ENCODE peak calls at places on chromosomes 2 and 18, in eight cellular contexts. G, B, J, V, F, L, C and S are unnamed samples.

GRCh38 chr2:191012346-191012745 is 1.6 kb downstream of the STAT1 start:
- DNase-seq in G (no peak), B (no peak), J (no peak), V (no peak), F (no peak), L (no peak), C (no peak), S (no peak)

GRCh38 chr2:113915067-113915819 is 25.4 kb downstream of the ACTR3 start:
- DNase-seq in G (no peak), B (no peak), J (no peak), V (no peak), F (no peak), L (no peak), C (no peak), S (no peak)

GRCh38 chr2:84971799-84972790 is 1.1 kb downstream of the KCMF1 start:
- DNase-seq in G (peak; percentile 66), B (peak; percentile 66), J (peak; percentile 69), V (no peak), F (peak; percentile 52), L (no peak), C (peak; percentile 35), S (peak; percentile 67)

GRCh38 chr18:74249181-74249968 is 42.4 kb downstream of the CYB5A start:
- DNase-seq in G (no peak), B (peak; percentile 54), J (no peak), V (no peak), F (peak; percentile 68), L (no peak), C (no peak), S (peak; percentile 65)

GRCh38 chr2:232449964-232450363 is 6.0 kb upstream of the ALPI start:
- DNase-seq in G (no peak), B (no peak), J (no peak), V (no peak), F (no peak), L (no peak), C (no peak), S (no peak)

GRCh38 chr18:48337053-48337452 is 72.1 kb downstream of the ZBTB7C start:
- DNase-seq in G (no peak), B (no peak), J (no peak), V (no peak), F (no peak), L (no peak), C (peak; percentile 25), S (no peak)

GRCh38 chr2:12970861-12971260 is 254.1 kb downstream of the TRIB2 start:
- DNase-seq in G (no peak), B (no peak), J (no peak), V (no peak), F (no peak), L (no peak), C (no peak), S (no peak)

GRCh38 chr2:60884795-60885194 is 3.4 kb downstream of the REL start:
- DNase-seq in G (no peak), B (no peak), J (no peak), V (no peak), F (no peak), L (no peak), C (no peak), S (no peak)

GRCh38 chr2:224716201-224716600 is at the start of gene CCDC195:
- DNase-seq in G (no peak), B (no peak), J (no peak), V (no peak), F (no peak), L (no peak), C (no peak), S (no peak)

GRCh38 chr2:48508461-48509124 is 21.4 kb upstream of the STON1 start:
- DNase-seq in G (peak; percentile 9), B (peak; percentile 43), J (no peak), V (no peak), F (peak; percentile 39), L (no peak), C (no peak), S (no peak)

GRCh38 chr2:54373855-54374254 is 82.3 kb upstream of the SPTBN1 start:
- DNase-seq in G (no peak), B (no peak), J (no peak), V (no peak), F (no peak), L (no peak), C (no peak), S (no peak)

GRCh38 chr2:70328921-70329561 is 27.2 kb upstream of the FAM136A start:
- DNase-seq in G (peak; percentile 84), B (peak; percentile 72), J (no peak), V (peak; percentile 96), F (no peak), L (no peak), C (no peak), S (no peak)

GRCh38 chr2:45184606-45185005 is 175.4 kb upstream of the SIX2 start:
- DNase-seq in G (no peak), B (no peak), J (no peak), V (peak; percentile 28), F (no peak), L (no peak), C (no peak), S (no peak)

GRCh38 chr2:127078028-127078427 is 28.9 kb downstream of the BIN1 start:
- DNase-seq in G (no peak), B (peak; percentile 66), J (no peak), V (no peak), F (no peak), L (no peak), C (no peak), S (no peak)

GRCh38 chr2:225355788-225356187 is 43.7 kb upstream of the NYAP2 start:
- DNase-seq in G (no peak), B (no peak), J (no peak), V (no peak), F (no peak), L (no peak), C (no peak), S (no peak)

GRCh38 chr2:85277416-85278158 is 50.2 kb downstream of the TGOLN2 start:
- DNase-seq in G (no peak), B (peak; percentile 35), J (no peak), V (no peak), F (peak; percentile 71), L (no peak), C (peak; percentile 65), S (no peak)

GRCh38 chr2:5661362-5661761 is 30.8 kb upstream of the SOX11 start:
- DNase-seq in G (no peak), B (no peak), J (no peak), V (no peak), F (no peak), L (no peak), C (no peak), S (no peak)

GRCh38 chr2:226002438-226002837 is 602.9 kb downstream of the NYAP2 start:
- DNase-seq in G (no peak), B (peak; percentile 23), J (no peak), V (peak; percentile 46), F (no peak), L (no peak), C (peak; percentile 31), S (no peak)

GRCh38 chr2:45872211-45872610 is 220.7 kb downstream of the PRKCE start:
- DNase-seq in G (no peak), B (peak; percentile 77), J (no peak), V (no peak), F (no peak), L (no peak), C (no peak), S (no peak)

GRCh38 chr2:19070866-19071265 is 287.6 kb downstream of the OSR1 start:
- DNase-seq in G (no peak), B (no peak), J (no peak), V (no peak), F (no peak), L (no peak), C (no peak), S (no peak)

GRCh38 chr2:197229509-197230458 is 80.8 kb downstream of the ANKRD44 start:
- DNase-seq in G (no peak), B (no peak), J (no peak), V (no peak), F (no peak), L (no peak), C (no peak), S (no peak)
- H3K27ac ChIP-seq in G (no peak overlapping the region), B (no peak overlapping the region), J (no peak overlapping the region), V (no peak overlapping the region), F (no peak overlapping the region), L (no peak overlapping the region), C (no peak overlapping the region), S (no peak overlapping the region)

GRCh38 chr2:25877431-25878360 is 591 bp downstream of the ASXL2 start:
- DNase-seq in G (peak; percentile 47), B (peak; percentile 59), J (peak; percentile 67), V (peak; percentile 42), F (peak; percentile 35), L (no peak), C (peak; percentile 24), S (peak; percentile 80)
- TF ChIP-seq POLR2A in G (peak; percentile 19), B (no peak), J (peak; percentile 35), V (no peak), F (no peak), L (no peak), C (no peak), S (no peak)

DNA sequence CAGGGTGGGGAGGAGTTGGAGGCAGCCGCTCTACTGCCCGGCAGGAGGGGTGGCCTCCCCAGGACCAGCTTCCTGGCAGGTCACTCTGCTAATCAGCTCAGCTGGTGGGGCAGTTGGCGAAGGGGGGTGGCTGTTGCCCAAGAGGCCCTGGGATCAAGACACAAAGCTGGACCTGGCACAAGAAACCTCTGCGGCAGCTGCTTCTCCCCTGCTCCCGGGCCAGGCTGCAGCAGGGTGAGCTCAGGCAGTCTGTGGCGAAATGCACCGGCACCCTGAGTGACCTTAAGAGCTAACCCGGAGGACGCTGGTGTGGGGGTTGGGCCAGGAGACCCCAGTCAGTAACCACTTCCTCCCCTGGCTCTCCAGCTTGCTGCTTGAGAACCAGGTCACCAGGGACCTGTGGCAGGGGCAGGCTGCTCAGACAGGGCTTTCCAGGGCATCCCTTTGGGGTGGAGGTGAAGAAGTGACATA is 31.1 kb downstream of the TOGARAM2 start:
- DNase-seq in G (peak; percentile 9), B (peak; percentile 29), J (no peak), V (no peak), F (peak; percentile 48), L (no peak), C (peak; percentile 24), S (no peak)
- H3K27ac ChIP-seq in G (no peak overlapping the region), B (no peak overlapping the region), J (no peak overlapping the region), V (no peak overlapping the region), F (peak overlapping the region; percentile 37), L (peak overlapping the region; percentile 69), C (no peak overlapping the region), S (peak overlapping the region; percentile 34)

GRCh38 chr2:142130111-142131015 is 453 bp downstream of the LRP1B start:
- DNase-seq in G (peak; percentile 88), B (peak; percentile 74), J (peak; percentile 78), V (peak; percentile 8), F (peak; percentile 29), L (no peak), C (peak; percentile 23), S (peak; percentile 83)
- TF ChIP-seq POLR2A in G (no peak), B (no peak), J (no peak), V (no peak), F (no peak), L (no peak), C (no peak), S (no peak)